ENCODE peak calls at places on chromosomes 3 and 15, in four cellular contexts. R, C, V and S are unnamed samples.

GRCh38 chr15:65211157-65211982 is at the start of gene CILP:
- DNase-seq in R (no peak), C (no peak), V (no peak), S (no peak)

GRCh38 chr15:101675015-101675414 is 22.8 kb upstream of the TM2D3 start:
- DNase-seq in R (no peak), C (no peak), V (no peak), S (no peak)

GRCh38 chr15:41934843-41935242 is 37.5 kb downstream of the EHD4 start:
- DNase-seq in R (peak), C (no peak), V (no peak), S (no peak)

GRCh38 chr3:46714728-46715506 is 2.8 kb downstream of the PRSS50 start:
- DNase-seq in R (no peak), C (no peak), V (no peak), S (no peak)

GRCh38 chr15:78000089-78000926 is 77.2 kb downstream of the TBC1D2B start:
- DNase-seq in R (peak), C (no peak), V (peak), S (peak)

GRCh38 chr15:70234256-70234965 is 136.7 kb upstream of the TLE3 start:
- DNase-seq in R (no peak), C (no peak), V (no peak), S (no peak)

GRCh38 chr3:148943531-148944200 is 47.7 kb upstream of the GYG1 start:
- DNase-seq in R (peak), C (peak), V (peak), S (peak)

GRCh38 chr3:150218841-150219240 is 189.3 kb upstream of the TSC22D2 start:
- DNase-seq in R (no peak), C (no peak), V (no peak), S (no peak)

GRCh38 chr15:61527836-61528589 is 298.9 kb upstream of the RORA start:
- DNase-seq in R (no peak), C (no peak), V (no peak), S (no peak)

GRCh38 chr3:59286791-59287531 is 237.1 kb upstream of the CFAP20DC start:
- DNase-seq in R (no peak), C (no peak), V (no peak), S (no peak)

GRCh38 chr3:137347132-137347531 is 389.3 kb downstream of the IL20RB start:
- DNase-seq in R (no peak), C (no peak), V (no peak), S (no peak)

GRCh38 chr3:11384074-11384473 is 111.9 kb downstream of the ATG7 start:
- DNase-seq in R (no peak), C (no peak), V (no peak), S (no peak)

GRCh38 chr15:60009124-60009523 is 5.0 kb downstream of the FOXB1 start:
- DNase-seq in R (no peak), C (no peak), V (no peak), S (no peak)

GRCh38 chr3:168139947-168140346 is 44.2 kb upstream of the GOLIM4 start:
- DNase-seq in R (no peak), C (no peak), V (no peak), S (no peak)

GRCh38 chr3:153242900-153243299 is 80.9 kb downstream of the RAP2B start:
- DNase-seq in R (no peak), C (no peak), V (no peak), S (no peak)

GRCh38 chr15:89662893-89663673 is 7.8 kb upstream of the KIF7 start:
- DNase-seq in R (no peak), C (no peak), V (no peak), S (no peak)

GRCh38 chr3:123533554-123534159 is 51.2 kb downstream of the HACD2 start:
- DNase-seq in R (no peak), C (no peak), V (no peak), S (no peak)

GRCh38 chr3:166752214-166752613 is 627.9 kb downstream of the ZBBX start:
- DNase-seq in R (no peak), C (no peak), V (no peak), S (no peak)

GRCh38 chr15:23372284-23372683 is 17.7 kb downstream of the GOLGA8S start:
- DNase-seq in R (peak), C (no peak), V (no peak), S (no peak)

GRCh38 chr3:71319771-71320170 is 263.8 kb downstream of the FOXP1 start:
- DNase-seq in R (no peak), C (no peak), V (no peak), S (no peak)

GRCh38 chr3:119279101-119279554 is 15.1 kb upstream of the ARHGAP31 start:
- DNase-seq in R (no peak), C (no peak), V (no peak), S (no peak)

GRCh38 chr3:150222190-150222548 is 185.9 kb upstream of the TSC22D2 start:
- DNase-seq in R (no peak), C (no peak), V (no peak), S (no peak)

GRCh38 chr3:38575279-38575843 is 74.1 kb downstream of the SCN5A start:
- DNase-seq in R (no peak), C (no peak), V (no peak), S (no peak)

GRCh38 chr3:126349611-126350501 is 7.4 kb downstream of the KLF15 start:
- DNase-seq in R (no peak), C (no peak), V (no peak), S (no peak)

GRCh38 chr3:124768812-124769211 is 38.6 kb downstream of the UMPS start:
- DNase-seq in R (peak), C (no peak), V (peak), S (no peak)

GRCh38 chr3:76474632-76475031 is 565.3 kb upstream of the ROBO2 start:
- DNase-seq in R (no peak), C (no peak), V (no peak), S (no peak)

GRCh38 chr3:11563159-11563558 is 80.6 kb downstream of the VGLL4 start:
- DNase-seq in R (no peak), C (no peak), V (no peak), S (no peak)

GRCh38 chr3:94036909-94037507 is 8.6 kb upstream of the STX19 start:
- DNase-seq in R (peak), C (peak), V (peak), S (peak)

GRCh38 chr3:110933786-110934415 is 137.7 kb upstream of the NECTIN3 start:
- DNase-seq in R (no peak), C (no peak), V (no peak), S (no peak)

GRCh38 chr3:72414481-72415016 is 433.7 kb downstream of the SHQ1 start:
- DNase-seq in R (no peak), C (no peak), V (no peak), S (no peak)

GRCh38 chr3:124444893-124445292 is 285.4 kb upstream of the UMPS start:
- DNase-seq in R (no peak), C (no peak), V (no peak), S (no peak)

GRCh38 chr3:9932843-9933560 is 632 bp upstream of the CRELD1 start:
- DNase-seq in R (peak), C (no peak), V (peak), S (peak)

GRCh38 chr3:42505849-42506410 is 3.5 kb downstream of the VIPR1 start:
- DNase-seq in R (no peak), C (no peak), V (no peak), S (no peak)

DNA sequence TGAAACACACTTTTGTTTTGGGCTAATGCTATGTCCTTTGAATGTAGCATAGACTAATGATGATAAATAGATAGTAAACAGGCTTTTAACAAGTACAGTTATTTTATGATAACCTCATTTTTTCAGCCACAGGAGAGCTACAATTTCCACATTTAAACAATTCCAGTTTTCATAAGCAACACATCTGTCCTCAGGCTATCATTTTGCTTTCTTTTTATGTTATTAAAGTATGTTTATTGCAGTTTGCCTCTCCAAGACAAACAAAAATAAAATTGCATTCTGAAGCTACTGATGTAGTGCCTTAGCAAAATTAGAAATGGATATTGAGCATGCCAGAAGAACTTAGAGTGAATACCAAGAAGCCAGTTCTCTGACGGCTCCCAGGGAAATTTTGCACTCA is 140.6 kb upstream of the ABHD17C start:
- DNase-seq in R (no peak), C (no peak), V (no peak), S (no peak)
- TF ChIP-seq TCF7L2 in R (no peak), C (no peak), V (no peak), S (no peak)

GRCh38 chr3:113212155-113212844 is 943 bp downstream of the BOC start:
- DNase-seq in R (no peak), C (no peak), V (no peak), S (no peak)

GRCh38 chr3:113212845-113213375 is 1.6 kb downstream of the BOC start:
- DNase-seq in R (no peak), C (no peak), V (no peak), S (no peak)

GRCh38 chr3:113210608-113211369 is 568 bp upstream of the BOC start:
- DNase-seq in R (no peak), C (no peak), V (no peak), S (no peak)

GRCh38 chr3:113214227-113214626 is 2.9 kb downstream of the BOC start:
- DNase-seq in R (no peak), C (no peak), V (no peak), S (no peak)

DNA sequence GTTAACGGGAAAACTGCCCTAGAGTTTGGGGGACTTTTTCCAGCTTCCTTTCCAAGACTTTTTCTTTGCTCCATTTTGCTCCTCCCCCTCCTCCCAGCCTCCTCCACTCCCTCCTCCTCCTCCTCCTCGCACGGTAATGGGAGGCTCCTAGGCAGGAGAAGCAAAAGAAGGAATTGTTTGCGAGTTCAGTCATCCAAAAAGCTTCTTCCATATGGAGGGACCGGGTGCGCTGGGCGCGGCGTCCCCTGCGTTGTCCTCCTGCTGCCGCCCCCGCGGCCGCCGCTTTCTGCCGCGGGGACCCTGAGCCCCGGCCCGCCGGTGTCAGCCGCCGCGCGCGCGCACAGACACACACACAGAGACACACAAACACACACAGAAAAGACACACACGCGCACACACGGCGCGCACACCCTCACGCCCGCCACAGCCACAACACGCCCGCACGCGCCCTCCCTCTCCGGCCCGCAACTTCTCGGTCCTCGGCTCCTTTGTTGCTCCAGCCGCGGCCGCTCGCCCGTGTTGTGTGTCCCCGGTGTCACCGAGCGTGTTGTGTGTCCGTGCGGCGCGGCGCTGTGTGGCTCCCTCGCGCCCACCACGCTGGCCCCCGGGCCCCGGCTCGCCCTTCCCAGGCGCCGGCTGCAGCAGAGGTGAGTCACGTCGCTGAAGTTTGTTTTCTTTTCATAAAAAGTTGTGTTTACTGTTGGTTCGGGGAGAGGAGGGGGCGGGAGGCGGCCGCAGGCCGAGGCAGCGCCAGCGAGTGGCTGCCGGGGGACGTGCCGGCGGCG is at the start of gene BOC:
- DNase-seq in R (no peak), C (no peak), V (no peak), S (no peak)
- TF ChIP-seq TCF7L2 in R (no peak), C (no peak), V (no peak), S (no peak)

GRCh38 chr15:39133201-39133600 is 447.7 kb upstream of the THBS1 start:
- DNase-seq in R (no peak), C (no peak), V (no peak), S (no peak)
- TF ChIP-seq TCF7L2 in R (no peak), C (no peak), V (no peak), S (no peak)

GRCh38 chr15:74978503-74978902 is 16.9 kb upstream of the SCAMP5 start:
- DNase-seq in R (no peak), C (no peak), V (no peak), S (no peak)
- TF ChIP-seq TCF7L2 in R (no peak), C (no peak), V (no peak), S (no peak)

GRCh38 chr15:55248895-55249294 is 40.7 kb downstream of the RAB27A start:
- DNase-seq in R (no peak), C (no peak), V (no peak), S (no peak)

GRCh38 chr15:55250951-55251350 is 38.7 kb downstream of the RAB27A start:
- DNase-seq in R (no peak), C (no peak), V (no peak), S (no peak)

GRCh38 chr15:55247766-55248427 is 41.7 kb downstream of the RAB27A start:
- DNase-seq in R (no peak), C (no peak), V (no peak), S (no peak)

GRCh38 chr15:55247276-55247675 is 42.3 kb downstream of the RAB27A start:
- DNase-seq in R (no peak), C (no peak), V (no peak), S (no peak)

DNA sequence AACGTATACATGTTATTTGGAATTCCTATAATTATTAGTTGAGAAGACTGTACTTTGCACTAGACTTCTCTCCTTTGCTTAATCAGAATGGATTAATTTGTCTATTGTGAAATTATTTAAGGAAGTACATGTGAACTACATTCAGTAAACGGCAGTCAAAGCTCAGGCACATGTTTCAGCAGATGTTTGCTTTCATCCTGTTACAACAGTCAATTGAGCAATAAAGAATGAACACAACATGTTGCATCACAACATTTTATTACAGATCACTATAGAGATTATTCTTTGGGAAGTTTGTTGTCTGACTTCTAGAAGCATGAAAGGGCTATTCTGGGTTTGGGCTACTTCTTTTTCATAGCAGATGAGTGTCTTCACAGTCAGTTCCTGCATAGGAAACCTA is 39.2 kb downstream of the RAB27A start:
- DNase-seq in R (no peak), C (peak), V (peak), S (no peak)
- TF ChIP-seq TCF7L2 in R (no peak), C (no peak), V (no peak), S (no peak)

DNA sequence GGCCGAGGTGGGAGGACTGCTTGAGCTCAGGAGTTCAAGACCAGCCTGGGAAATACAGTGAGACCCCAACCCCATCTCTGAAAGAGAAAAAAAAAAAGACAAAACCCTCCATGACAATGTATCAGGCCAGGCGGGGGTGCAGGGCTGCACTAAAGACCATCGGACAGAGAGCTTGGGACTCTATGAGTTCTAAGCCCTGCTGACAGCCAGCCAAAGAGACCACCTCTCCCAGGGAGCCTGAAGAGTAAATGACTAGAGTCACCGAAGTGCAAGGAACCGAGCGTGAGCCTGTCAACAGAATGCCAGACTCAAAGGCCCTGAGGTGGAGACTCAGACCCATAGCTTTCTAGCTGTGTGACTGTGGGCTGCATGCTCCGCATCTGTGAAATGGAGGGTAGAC is 12.5 kb downstream of the POC1A start:
- DNase-seq in R (no peak), C (no peak), V (no peak), S (no peak)
- TF ChIP-seq TCF7L2 in R (no peak), C (no peak), V (no peak), S (no peak)

DNA sequence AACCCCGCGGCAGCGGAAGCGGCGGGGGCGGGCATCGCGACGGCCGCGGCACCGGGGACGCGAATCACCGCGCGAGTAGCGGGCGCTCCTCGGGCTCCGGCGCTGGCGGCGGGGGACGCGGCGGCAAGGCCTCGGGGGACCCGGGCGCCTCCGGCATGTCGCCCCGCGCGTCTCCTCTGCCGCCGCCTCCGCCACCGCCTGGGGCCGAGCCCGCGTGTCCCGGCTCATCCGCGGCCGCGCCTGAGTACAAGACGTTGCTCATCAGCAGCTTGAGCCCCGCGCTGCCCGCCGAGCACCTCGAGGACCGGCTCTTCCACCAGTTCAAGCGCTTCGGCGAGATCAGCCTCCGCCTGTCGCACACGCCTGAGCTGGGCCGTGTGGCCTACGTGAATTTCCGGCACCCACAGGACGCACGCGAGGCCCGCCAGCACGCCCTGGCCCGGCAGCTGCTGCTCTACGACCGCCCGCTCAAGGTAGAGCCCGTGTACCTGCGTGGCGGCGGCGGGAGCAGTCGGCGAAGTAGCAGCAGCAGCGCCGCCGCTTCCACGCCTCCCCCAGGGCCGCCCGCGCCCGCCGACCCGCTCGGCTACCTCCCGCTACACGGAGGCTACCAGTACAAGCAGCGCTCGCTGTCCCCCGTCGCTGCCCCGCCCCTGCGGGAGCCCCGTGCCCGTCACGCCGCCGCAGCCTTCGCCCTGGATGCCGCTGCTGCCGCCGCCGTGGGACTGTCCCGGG is 648 bp downstream of the RBM15B start:
- DNase-seq in R (peak), C (no peak), V (no peak), S (no peak)
- TF ChIP-seq TCF7L2 in R (no peak), C (no peak), V (no peak), S (no peak)

DNA sequence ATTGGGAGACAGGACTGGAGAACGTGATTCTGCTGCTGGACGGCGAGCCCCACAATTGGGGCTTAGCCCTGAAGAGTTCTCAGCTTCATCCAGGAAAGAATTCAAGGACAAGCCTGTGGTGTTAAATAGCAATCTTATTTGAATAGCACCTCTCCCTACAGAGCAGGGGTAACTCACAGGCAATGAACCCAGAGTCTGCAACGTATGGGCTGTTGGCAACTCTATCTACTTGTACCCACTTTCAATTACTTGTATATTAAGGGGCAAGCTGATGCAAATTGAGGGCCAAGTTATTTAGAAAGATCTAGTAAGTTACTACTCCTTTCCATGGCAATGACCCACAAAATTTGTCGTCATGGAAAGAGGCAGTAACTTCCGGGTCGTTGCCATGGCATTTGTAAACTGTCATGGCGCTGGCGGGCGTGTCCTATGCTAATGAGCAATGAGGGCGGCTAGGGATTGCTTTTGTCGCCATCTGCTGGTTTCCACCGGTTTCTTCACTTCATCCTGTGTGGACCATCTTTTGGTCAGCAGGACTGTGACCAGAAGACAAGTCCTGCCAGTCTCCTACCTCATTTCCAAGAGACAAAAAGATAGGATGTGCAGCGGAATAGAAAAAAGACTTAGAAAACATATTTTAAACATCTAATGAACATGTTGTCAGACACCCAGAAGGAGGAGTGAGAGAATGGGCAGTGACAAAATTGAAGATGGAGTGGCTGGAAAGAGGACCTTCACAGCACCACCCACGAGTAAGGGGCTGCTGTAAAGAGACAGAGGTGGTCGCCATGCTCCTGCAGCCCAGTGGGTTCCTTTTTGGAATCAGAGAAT is 45.8 kb upstream of the SH3BP5 start:
- DNase-seq in R (peak), C (peak), V (peak), S (peak)
- TF ChIP-seq TCF7L2 in R (no peak), C (no peak), V (no peak), S (no peak)